ENCODE peak calls at places on chromosomes 12 and 14, in eight cellular contexts. One of them, this sample, is unnamed.
A peak's percentile ranks its signal among the peaks of the same experiment; 100 is the strongest.

GRCh38 chr12:113727651-113728061 is 238.5 kb downstream of the RBM19 start:
- DNase-seq in choroid plexus epithelial cell: no peak
- DNase-seq in transverse colon: no peak
- DNase-seq in tibial artery: no peak
- DNase-seq in RWPE1: no peak
- DNase-seq in fibroblast of lung: peak; percentile 54
- DNase-seq in PC-9: peak; percentile 88
- DNase-seq in endothelial cell of umbilical vein: no peak
- DNase-seq in this sample: no peak

GRCh38 chr12:105978686-105979085 is 160.1 kb downstream of the NUAK1 start:
- DNase-seq in choroid plexus epithelial cell: no peak
- DNase-seq in transverse colon: no peak
- DNase-seq in tibial artery: no peak
- DNase-seq in RWPE1: no peak
- DNase-seq in fibroblast of lung: peak; percentile 66
- DNase-seq in PC-9: no peak
- DNase-seq in endothelial cell of umbilical vein: no peak
- DNase-seq in this sample: no peak

GRCh38 chr12:104215638-104216297 is at the start of gene TXNRD1:
- DNase-seq in choroid plexus epithelial cell: peak; percentile 81
- DNase-seq in transverse colon: peak; percentile 86
- DNase-seq in tibial artery: peak; percentile 83
- DNase-seq in RWPE1: peak; percentile 72
- DNase-seq in fibroblast of lung: peak; percentile 80
- DNase-seq in PC-9: peak; percentile 79
- DNase-seq in endothelial cell of umbilical vein: peak; percentile 85
- DNase-seq in this sample: no peak

GRCh38 chr12:49292729-49293055 is 2.3 kb upstream of the PRPH start:
- DNase-seq in choroid plexus epithelial cell: no peak
- DNase-seq in transverse colon: no peak
- DNase-seq in tibial artery: no peak
- DNase-seq in RWPE1: no peak
- DNase-seq in fibroblast of lung: no peak
- DNase-seq in PC-9: no peak
- DNase-seq in endothelial cell of umbilical vein: no peak
- DNase-seq in this sample: no peak

GRCh38 chr14:86521032-86521730 is 991.2 kb downstream of the FLRT2 start:
- DNase-seq in choroid plexus epithelial cell: no peak
- DNase-seq in transverse colon: no peak
- DNase-seq in tibial artery: no peak
- DNase-seq in RWPE1: no peak
- DNase-seq in fibroblast of lung: no peak
- DNase-seq in PC-9: no peak
- DNase-seq in endothelial cell of umbilical vein: no peak
- DNase-seq in this sample: no peak

GRCh38 chr14:21054768-21055145 is 2.9 kb upstream of the RNASE8 start:
- DNase-seq in choroid plexus epithelial cell: no peak
- DNase-seq in transverse colon: no peak
- DNase-seq in tibial artery: no peak
- DNase-seq in RWPE1: no peak
- DNase-seq in fibroblast of lung: no peak
- DNase-seq in PC-9: no peak
- DNase-seq in endothelial cell of umbilical vein: no peak
- DNase-seq in this sample: no peak

GRCh38 chr12:23337213-23337612 is 612.3 kb downstream of the SOX5 start:
- DNase-seq in choroid plexus epithelial cell: no peak
- DNase-seq in transverse colon: no peak
- DNase-seq in tibial artery: no peak
- DNase-seq in RWPE1: no peak
- DNase-seq in fibroblast of lung: no peak
- DNase-seq in PC-9: no peak
- DNase-seq in endothelial cell of umbilical vein: no peak
- DNase-seq in this sample: no peak

GRCh38 chr14:103518416-103519042 is 4.1 kb downstream of the CKB start:
- DNase-seq in choroid plexus epithelial cell: peak; percentile 49
- DNase-seq in transverse colon: peak; percentile 80
- DNase-seq in tibial artery: no peak
- DNase-seq in RWPE1: peak; percentile 81
- DNase-seq in fibroblast of lung: no peak
- DNase-seq in PC-9: peak; percentile 54
- DNase-seq in endothelial cell of umbilical vein: peak; percentile 32
- DNase-seq in this sample: no peak

GRCh38 chr14:53599221-53599945 is 357.2 kb downstream of the BMP4 start:
- DNase-seq in choroid plexus epithelial cell: peak; percentile 2
- DNase-seq in transverse colon: no peak
- DNase-seq in tibial artery: no peak
- DNase-seq in RWPE1: no peak
- DNase-seq in fibroblast of lung: peak; percentile 25
- DNase-seq in PC-9: no peak
- DNase-seq in endothelial cell of umbilical vein: no peak
- DNase-seq in this sample: no peak

GRCh38 chr14:88023658-88024187 is 18.8 kb downstream of the GPR65 start:
- DNase-seq in choroid plexus epithelial cell: no peak
- DNase-seq in transverse colon: no peak
- DNase-seq in tibial artery: no peak
- DNase-seq in RWPE1: no peak
- DNase-seq in fibroblast of lung: no peak
- DNase-seq in PC-9: no peak
- DNase-seq in endothelial cell of umbilical vein: no peak
- DNase-seq in this sample: no peak

GRCh38 chr14:23631702-23632460 is 4.3 kb upstream of the DHRS2 start:
- DNase-seq in choroid plexus epithelial cell: peak; percentile 94
- DNase-seq in transverse colon: peak; percentile 82
- DNase-seq in tibial artery: no peak
- DNase-seq in RWPE1: peak; percentile 88
- DNase-seq in fibroblast of lung: peak; percentile 35
- DNase-seq in PC-9: peak; percentile 37
- DNase-seq in endothelial cell of umbilical vein: peak; percentile 81
- DNase-seq in this sample: peak; percentile 63

GRCh38 chr12:102371177-102371576 is 109.2 kb downstream of the IGF1 start:
- DNase-seq in choroid plexus epithelial cell: no peak
- DNase-seq in transverse colon: no peak
- DNase-seq in tibial artery: no peak
- DNase-seq in RWPE1: no peak
- DNase-seq in fibroblast of lung: no peak
- DNase-seq in PC-9: no peak
- DNase-seq in endothelial cell of umbilical vein: no peak
- DNase-seq in this sample: no peak

GRCh38 chr14:67428501-67429031 is 16.6 kb upstream of the PLEK2 start:
- DNase-seq in choroid plexus epithelial cell: peak; percentile 79
- DNase-seq in transverse colon: peak; percentile 41
- DNase-seq in tibial artery: no peak
- DNase-seq in RWPE1: no peak
- DNase-seq in fibroblast of lung: peak; percentile 82
- DNase-seq in PC-9: peak; percentile 84
- DNase-seq in endothelial cell of umbilical vein: no peak
- DNase-seq in this sample: peak; percentile 27

GRCh38 chr14:94542111-94542810 is 19.0 kb upstream of the SERPINA4 start:
- DNase-seq in choroid plexus epithelial cell: peak; percentile 74
- DNase-seq in transverse colon: no peak
- DNase-seq in tibial artery: no peak
- DNase-seq in RWPE1: peak; percentile 23
- DNase-seq in fibroblast of lung: peak; percentile 45
- DNase-seq in PC-9: no peak
- DNase-seq in endothelial cell of umbilical vein: peak; percentile 26
- DNase-seq in this sample: no peak

GRCh38 chr14:72291908-72292688 is 359.9 kb downstream of the RGS6 start:
- DNase-seq in choroid plexus epithelial cell: peak; percentile 52
- DNase-seq in transverse colon: no peak
- DNase-seq in tibial artery: no peak
- DNase-seq in RWPE1: peak; percentile 38
- DNase-seq in fibroblast of lung: peak; percentile 16
- DNase-seq in PC-9: no peak
- DNase-seq in endothelial cell of umbilical vein: peak; percentile 5
- DNase-seq in this sample: peak; percentile 26

GRCh38 chr12:105924526-105925208 is 214.1 kb downstream of the NUAK1 start:
- DNase-seq in choroid plexus epithelial cell: no peak
- DNase-seq in transverse colon: no peak
- DNase-seq in tibial artery: no peak
- DNase-seq in RWPE1: no peak
- DNase-seq in fibroblast of lung: no peak
- DNase-seq in PC-9: no peak
- DNase-seq in endothelial cell of umbilical vein: no peak
- DNase-seq in this sample: no peak

GRCh38 chr14:44712095-44712822 is 205.2 kb upstream of the FSCB start:
- DNase-seq in choroid plexus epithelial cell: no peak
- DNase-seq in transverse colon: no peak
- DNase-seq in tibial artery: no peak
- DNase-seq in RWPE1: no peak
- DNase-seq in fibroblast of lung: no peak
- DNase-seq in PC-9: no peak
- DNase-seq in endothelial cell of umbilical vein: no peak
- DNase-seq in this sample: no peak

GRCh38 chr14:24255931-24256696 is 6.9 kb downstream of the TGM1 start:
- DNase-seq in choroid plexus epithelial cell: no peak
- DNase-seq in transverse colon: no peak
- DNase-seq in tibial artery: no peak
- DNase-seq in RWPE1: no peak
- DNase-seq in fibroblast of lung: no peak
- DNase-seq in PC-9: no peak
- DNase-seq in endothelial cell of umbilical vein: no peak
- DNase-seq in this sample: no peak

GRCh38 chr14:61256826-61257468 is 24.2 kb downstream of the TMEM30B start:
- DNase-seq in choroid plexus epithelial cell: no peak
- DNase-seq in transverse colon: no peak
- DNase-seq in tibial artery: no peak
- DNase-seq in RWPE1: no peak
- DNase-seq in fibroblast of lung: no peak
- DNase-seq in PC-9: no peak
- DNase-seq in endothelial cell of umbilical vein: peak; percentile 84
- DNase-seq in this sample: no peak

GRCh38 chr12:50073712-50074111 is 11.4 kb upstream of the SMARCD1 start:
- DNase-seq in choroid plexus epithelial cell: no peak
- DNase-seq in transverse colon: no peak
- DNase-seq in tibial artery: no peak
- DNase-seq in RWPE1: no peak
- DNase-seq in fibroblast of lung: no peak
- DNase-seq in PC-9: no peak
- DNase-seq in endothelial cell of umbilical vein: no peak
- DNase-seq in this sample: no peak

GRCh38 chr12:119266963-119267362 is 67.6 kb upstream of the CCDC60 start:
- DNase-seq in choroid plexus epithelial cell: no peak
- DNase-seq in transverse colon: no peak
- DNase-seq in tibial artery: no peak
- DNase-seq in RWPE1: no peak
- DNase-seq in fibroblast of lung: no peak
- DNase-seq in PC-9: no peak
- DNase-seq in endothelial cell of umbilical vein: no peak
- DNase-seq in this sample: no peak

GRCh38 chr14:49975799-49976198 is 82.9 kb downstream of the ARF6 start:
- DNase-seq in choroid plexus epithelial cell: peak; percentile 46
- DNase-seq in transverse colon: peak; percentile 68
- DNase-seq in tibial artery: no peak
- DNase-seq in RWPE1: no peak
- DNase-seq in fibroblast of lung: no peak
- DNase-seq in PC-9: peak; percentile 84
- DNase-seq in endothelial cell of umbilical vein: no peak
- DNase-seq in this sample: no peak

GRCh38 chr12:52280319-52280795 is 5.9 kb downstream of the KRT86 start:
- DNase-seq in choroid plexus epithelial cell: peak; percentile 94
- DNase-seq in transverse colon: peak; percentile 58
- DNase-seq in tibial artery: peak; percentile 47
- DNase-seq in RWPE1: peak; percentile 93
- DNase-seq in fibroblast of lung: peak; percentile 95
- DNase-seq in PC-9: peak; percentile 99
- DNase-seq in endothelial cell of umbilical vein: peak; percentile 11
- DNase-seq in this sample: peak; percentile 72

GRCh38 chr14:74979442-74980397 is 23.0 kb upstream of the EIF2B2 start:
- DNase-seq in choroid plexus epithelial cell: peak; percentile 57
- DNase-seq in transverse colon: no peak
- DNase-seq in tibial artery: peak; percentile 69
- DNase-seq in RWPE1: no peak
- DNase-seq in fibroblast of lung: peak; percentile 21
- DNase-seq in PC-9: peak; percentile 50
- DNase-seq in endothelial cell of umbilical vein: peak; percentile 57
- DNase-seq in this sample: no peak
- TF ChIP-seq CTCF in choroid plexus epithelial cell: peak; percentile 37
- TF ChIP-seq CTCF in transverse colon: no peak
- TF ChIP-seq CTCF in tibial artery: peak; percentile 34
- TF ChIP-seq CTCF in RWPE1: no peak
- TF ChIP-seq CTCF in fibroblast of lung: peak; percentile 9
- TF ChIP-seq CTCF in PC-9: no peak
- TF ChIP-seq CTCF in endothelial cell of umbilical vein: peak; percentile 39
- TF ChIP-seq CTCF in this sample: peak; percentile 12

DNA sequence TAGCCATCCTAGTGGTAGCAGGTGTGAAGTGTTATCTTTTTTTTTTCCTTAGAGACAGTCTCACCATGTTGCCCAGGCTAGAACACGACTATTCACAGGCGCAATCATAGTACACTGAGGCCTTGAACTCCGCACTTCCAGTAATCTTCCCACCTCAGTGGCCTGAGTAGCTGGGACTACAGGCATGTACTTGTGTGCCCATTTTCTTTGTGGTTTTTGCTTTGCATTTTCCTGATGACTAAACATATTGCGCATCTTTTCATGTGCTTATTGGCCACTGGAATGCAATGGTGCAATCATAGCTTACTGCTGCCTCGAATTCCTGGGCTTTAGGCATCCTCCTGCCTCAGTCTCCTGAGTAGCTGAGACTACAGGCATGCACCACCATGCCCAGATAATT is 33.3 kb upstream of the GCH1 start:
- DNase-seq in choroid plexus epithelial cell: peak; percentile 71
- DNase-seq in transverse colon: no peak
- DNase-seq in tibial artery: no peak
- DNase-seq in RWPE1: peak; percentile 17
- DNase-seq in fibroblast of lung: peak; percentile 44
- DNase-seq in PC-9: no peak
- DNase-seq in endothelial cell of umbilical vein: no peak
- DNase-seq in this sample: peak; percentile 10
- TF ChIP-seq CTCF in choroid plexus epithelial cell: no peak
- TF ChIP-seq CTCF in transverse colon: no peak
- TF ChIP-seq CTCF in tibial artery: no peak
- TF ChIP-seq CTCF in RWPE1: no peak
- TF ChIP-seq CTCF in fibroblast of lung: no peak
- TF ChIP-seq CTCF in PC-9: no peak
- TF ChIP-seq CTCF in endothelial cell of umbilical vein: no peak
- TF ChIP-seq CTCF in this sample: no peak

DNA sequence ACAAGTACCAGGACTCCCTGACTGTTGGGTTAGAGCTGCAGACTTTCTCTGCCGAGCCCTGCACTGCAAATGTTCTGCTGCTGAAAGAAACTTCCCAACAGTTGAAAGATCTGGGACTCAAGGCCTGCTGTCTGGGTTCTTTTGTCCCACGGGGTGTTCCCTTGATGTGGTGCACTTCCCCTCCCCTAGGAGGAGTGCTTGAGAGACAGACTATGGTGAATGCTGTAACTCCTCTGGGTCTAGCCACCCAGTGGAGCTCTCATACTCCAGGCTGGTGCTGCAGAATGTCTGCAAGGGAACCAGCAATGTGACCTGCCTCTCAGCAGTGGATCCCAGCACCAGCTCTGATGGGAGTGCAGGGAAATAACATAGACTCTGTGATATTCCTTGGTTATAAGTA is 129.2 kb upstream of the SLCO1B1 start:
- DNase-seq in choroid plexus epithelial cell: no peak
- DNase-seq in transverse colon: no peak
- DNase-seq in tibial artery: no peak
- DNase-seq in RWPE1: no peak
- DNase-seq in fibroblast of lung: no peak
- DNase-seq in PC-9: no peak
- DNase-seq in endothelial cell of umbilical vein: no peak
- DNase-seq in this sample: no peak
- TF ChIP-seq CTCF in choroid plexus epithelial cell: no peak
- TF ChIP-seq CTCF in transverse colon: no peak
- TF ChIP-seq CTCF in tibial artery: no peak
- TF ChIP-seq CTCF in RWPE1: no peak
- TF ChIP-seq CTCF in fibroblast of lung: no peak
- TF ChIP-seq CTCF in PC-9: no peak
- TF ChIP-seq CTCF in endothelial cell of umbilical vein: no peak
- TF ChIP-seq CTCF in this sample: no peak

GRCh38 chr14:43539210-43539609 is 967.9 kb downstream of the FSCB start:
- DNase-seq in choroid plexus epithelial cell: peak; percentile 15
- DNase-seq in transverse colon: no peak
- DNase-seq in tibial artery: no peak
- DNase-seq in RWPE1: peak; percentile 1
- DNase-seq in fibroblast of lung: no peak
- DNase-seq in PC-9: no peak
- DNase-seq in endothelial cell of umbilical vein: no peak
- DNase-seq in this sample: no peak
- TF ChIP-seq CTCF in choroid plexus epithelial cell: peak; percentile 31
- TF ChIP-seq CTCF in transverse colon: no peak
- TF ChIP-seq CTCF in tibial artery: no peak
- TF ChIP-seq CTCF in RWPE1: peak; percentile 23
- TF ChIP-seq CTCF in fibroblast of lung: peak; percentile 53
- TF ChIP-seq CTCF in PC-9: peak; percentile 53
- TF ChIP-seq CTCF in endothelial cell of umbilical vein: no peak
- TF ChIP-seq CTCF in this sample: peak; percentile 59